ENCODE peak calls at places on chromosomes 5 and 9, in five cellular contexts. D is fibroblast of the aortic adventitia, I is BJ, N is epithelial cell of esophagus, S is lower lobe of right lung. Q is an unnamed sample.

GRCh38 chr5:119360905-119361605 is 5.2 kb downstream of the TNFAIP8 start:
- DNase-seq in D (peak; percentile 47), I (no peak), N (peak; percentile 96), S (no peak), Q (peak; percentile 55)

GRCh38 chr5:10594591-10595210 is 30.8 kb downstream of the ANKRD33B start:
- DNase-seq in D (no peak), I (no peak), N (peak; percentile 19), S (no peak), Q (peak; percentile 30)

GRCh38 chr5:160293901-160294561 is 18.3 kb downstream of the CCNJL start:
- DNase-seq in D (no peak), I (no peak), N (peak; percentile 33), S (peak; percentile 88), Q (no peak)

GRCh38 chr5:145854651-145855258 is 18.1 kb downstream of the GRXCR2 start:
- DNase-seq in D (peak; percentile 86), I (peak; percentile 36), N (peak; percentile 77), S (no peak), Q (peak; percentile 89)

GRCh38 chr9:122053546-122053945 is 39.6 kb downstream of the TTLL11 start:
- DNase-seq in D (no peak), I (no peak), N (no peak), S (no peak), Q (no peak)

GRCh38 chr5:983238-983524 is 25.4 kb upstream of the NKD2 start:
- DNase-seq in D (no peak), I (no peak), N (no peak), S (no peak), Q (no peak)

GRCh38 chr9:89837152-89837551 is 232.3 kb downstream of the GADD45G start:
- DNase-seq in D (no peak), I (no peak), N (no peak), S (no peak), Q (no peak)

GRCh38 chr9:123658792-123659191 is 271.1 kb downstream of the DENND1A start:
- DNase-seq in D (no peak), I (no peak), N (no peak), S (no peak), Q (no peak)

GRCh38 chr9:75775966-75776691 is 114.3 kb upstream of the PCSK5 start:
- DNase-seq in D (no peak), I (no peak), N (no peak), S (no peak), Q (no peak)

GRCh38 chr5:66122379-66123034 is 21.6 kb upstream of the SREK1 start:
- DNase-seq in D (peak; percentile 24), I (no peak), N (peak; percentile 51), S (no peak), Q (peak; percentile 8)

GRCh38 chr5:146185161-146185560 is 2.7 kb upstream of the LARS1 start:
- DNase-seq in D (no peak), I (no peak), N (peak; percentile 54), S (no peak), Q (no peak)

GRCh38 chr5:125267636-125268248 is 521.3 kb upstream of the ZNF608 start:
- DNase-seq in D (no peak), I (no peak), N (peak; percentile 35), S (no peak), Q (no peak)

GRCh38 chr5:7518947-7519560 is 123.1 kb downstream of the ADCY2 start:
- DNase-seq in D (no peak), I (no peak), N (no peak), S (no peak), Q (no peak)

GRCh38 chr9:110942522-110942921 is 95.7 kb downstream of the LPAR1 start:
- DNase-seq in D (peak; percentile 62), I (no peak), N (no peak), S (no peak), Q (peak; percentile 54)

GRCh38 chr5:35230043-35230611 is at the start of gene PRLR:
- DNase-seq in D (peak; percentile 27), I (peak; percentile 26), N (peak; percentile 63), S (peak; percentile 51), Q (peak; percentile 3)

GRCh38 chr9:127722055-127722454 is 6.2 kb downstream of the TTC16 start:
- DNase-seq in D (no peak), I (no peak), N (no peak), S (no peak), Q (no peak)

GRCh38 chr9:26326473-26327044 is 566.0 kb downstream of the CAAP1 start:
- DNase-seq in D (peak; percentile 79), I (no peak), N (peak; percentile 75), S (no peak), Q (peak; percentile 62)

GRCh38 chr5:150641006-150641570 is 628 bp downstream of the SYNPO start:
- DNase-seq in D (peak; percentile 94), I (no peak), N (peak; percentile 54), S (no peak), Q (peak; percentile 63)

GRCh38 chr5:158770506-158770905 is 329.2 kb downstream of the EBF1 start:
- DNase-seq in D (peak; percentile 56), I (no peak), N (peak; percentile 23), S (no peak), Q (no peak)

GRCh38 chr5:38420691-38421395 is 135.6 kb downstream of the LIFR start:
- DNase-seq in D (peak; percentile 72), I (no peak), N (peak; percentile 76), S (no peak), Q (peak; percentile 84)

GRCh38 chr5:132489871-132490483 is 596 bp downstream of the IRF1 start:
- DNase-seq in D (peak; percentile 47), I (no peak), N (peak; percentile 30), S (peak; percentile 83), Q (no peak)

GRCh38 chr5:15447209-15447608 is 52.8 kb upstream of the FBXL7 start:
- DNase-seq in D (no peak), I (no peak), N (no peak), S (no peak), Q (no peak)

GRCh38 chr5:129246088-129246487 is 151.5 kb downstream of the ISOC1 start:
- DNase-seq in D (peak; percentile 77), I (no peak), N (no peak), S (no peak), Q (no peak)

GRCh38 chr5:74199005-74199404 is 441.5 kb downstream of the ENC1 start:
- DNase-seq in D (peak; percentile 40), I (no peak), N (no peak), S (no peak), Q (no peak)

GRCh38 chr9:2127486-2127885 is 112.3 kb downstream of the SMARCA2 start:
- DNase-seq in D (peak; percentile 87), I (peak; percentile 61), N (no peak), S (no peak), Q (peak; percentile 20)

GRCh38 chr9:104864675-104865104 is 63.3 kb downstream of the ABCA1 start:
- DNase-seq in D (peak; percentile 87), I (peak; percentile 68), N (no peak), S (no peak), Q (peak; percentile 79)
- H3K4me3 ChIP-seq in D (no peak overlapping the region), I (no peak overlapping the region), N (no peak overlapping the region), S (no peak overlapping the region), Q (no peak overlapping the region)

GRCh38 chr5:140548300-140548688 is 832 bp downstream of the EIF4EBP3 start:
- DNase-seq in D (no peak), I (no peak), N (no peak), S (no peak), Q (no peak)
- H3K4me3 ChIP-seq in D (peak overlapping the region; percentile 65), I (peak overlapping the region; percentile 43), N (peak overlapping the region; percentile 58), S (peak overlapping the region; percentile 61), Q (peak overlapping the region; percentile 48)

DNA sequence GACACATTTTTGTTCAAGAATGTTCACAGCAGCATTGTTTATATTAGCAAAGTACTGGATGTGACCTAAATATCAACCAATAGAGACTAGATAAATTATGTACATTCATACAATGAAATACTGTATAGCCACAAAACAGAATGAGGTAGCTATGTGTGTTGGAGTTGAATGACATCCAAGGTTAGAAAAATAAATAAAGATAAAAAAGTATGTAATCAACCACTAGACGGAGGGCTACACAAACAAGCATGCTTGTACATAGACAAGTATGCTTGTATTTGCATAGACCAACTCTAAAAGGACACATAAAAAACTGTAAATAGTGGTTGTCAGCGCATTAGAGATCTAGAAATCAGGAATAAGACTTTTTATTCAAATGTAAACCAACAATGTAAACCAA is 3.0 kb downstream of the FEM1C start:
- DNase-seq in D (no peak), I (no peak), N (no peak), S (no peak), Q (no peak)
- H3K4me3 ChIP-seq in D (peak overlapping the region; percentile 85), I (peak overlapping the region; percentile 79), N (peak overlapping the region; percentile 80), S (peak overlapping the region; percentile 78), Q (peak overlapping the region; percentile 81)

DNA sequence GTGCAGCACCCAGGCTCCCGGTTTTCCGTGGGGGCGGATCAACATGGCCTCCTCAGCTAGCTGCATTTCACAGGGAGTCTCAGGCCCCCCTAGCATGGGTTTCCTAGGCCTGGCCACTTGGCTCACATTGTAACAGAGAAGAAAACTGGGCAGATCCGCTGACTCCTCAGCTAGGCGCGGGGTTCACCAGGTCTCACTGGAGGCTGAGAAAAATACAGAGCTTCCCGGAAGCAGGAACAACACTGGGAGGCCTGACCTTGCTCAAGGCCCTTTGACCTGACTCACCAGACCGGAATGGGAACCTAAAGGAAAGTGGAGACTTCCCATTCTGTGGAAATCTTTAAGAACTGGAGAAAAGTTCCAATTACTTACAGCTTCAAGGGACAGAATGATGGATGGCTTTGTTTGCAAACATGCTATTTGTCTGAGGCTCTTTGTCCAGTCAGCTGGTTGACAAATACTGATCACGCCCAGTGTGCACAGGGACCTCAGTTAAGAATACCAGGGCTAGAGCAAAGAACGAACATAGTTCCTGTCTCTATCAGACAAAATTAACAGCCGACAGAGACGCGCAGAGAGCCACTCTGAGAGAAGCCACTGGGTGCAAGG is 88.7 kb upstream of the LRRTM2 start:
- DNase-seq in D (no peak), I (no peak), N (no peak), S (no peak), Q (no peak)
- H3K4me3 ChIP-seq in D (no peak overlapping the region), I (no peak overlapping the region), N (no peak overlapping the region), S (no peak overlapping the region), Q (no peak overlapping the region)

GRCh38 chr9:14006586-14007198 is 307.2 kb downstream of the NFIB start:
- DNase-seq in D (no peak), I (no peak), N (no peak), S (no peak), Q (no peak)
- H3K4me3 ChIP-seq in D (no peak overlapping the region), I (no peak overlapping the region), N (no peak overlapping the region), S (no peak overlapping the region), Q (no peak overlapping the region)

GRCh38 chr9:22111871-22112247 is 102.8 kb upstream of the CDKN2B start:
- DNase-seq in D (peak; percentile 85), I (peak; percentile 66), N (peak; percentile 60), S (no peak), Q (peak; percentile 52)

GRCh38 chr9:22116751-22117150 is 107.6 kb upstream of the CDKN2B start:
- DNase-seq in D (no peak), I (peak; percentile 48), N (no peak), S (no peak), Q (no peak)

GRCh38 chr9:22112870-22113846 is 104.1 kb upstream of the CDKN2B start:
- DNase-seq in D (no peak), I (no peak), N (no peak), S (no peak), Q (no peak)

GRCh38 chr9:22117511-22118388 is 108.6 kb upstream of the CDKN2B start:
- DNase-seq in D (peak; percentile 82), I (no peak), N (peak; percentile 90), S (peak; percentile 51), Q (peak; percentile 84)

DNA sequence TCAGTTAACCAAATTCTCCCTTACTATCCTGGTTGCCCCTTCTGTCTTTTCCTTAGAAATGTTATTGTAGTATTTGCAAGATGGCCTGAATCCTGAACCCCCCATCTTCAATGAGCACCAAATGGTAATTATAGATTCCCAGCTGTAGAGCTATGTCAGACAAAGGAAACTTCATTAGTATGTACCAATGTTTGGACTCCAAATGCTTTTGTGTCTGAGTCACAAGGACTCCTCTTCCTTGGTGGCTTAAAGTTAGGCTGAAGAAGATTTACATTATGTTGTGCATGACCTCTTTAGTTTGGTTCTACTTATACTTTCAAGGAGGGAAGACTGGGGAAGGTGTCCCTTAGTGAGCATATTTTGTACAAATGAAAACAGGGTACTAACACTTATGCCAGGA is 105.9 kb upstream of the CDKN2B start:
- DNase-seq in D (no peak), I (no peak), N (peak; percentile 46), S (no peak), Q (no peak)
- H3K4me3 ChIP-seq in D (no peak overlapping the region), I (no peak overlapping the region), N (no peak overlapping the region), S (no peak overlapping the region), Q (no peak overlapping the region)

Q was measured in brain microvascular endothelial cell.